ENCODE peak calls at places on chromosomes 7 and 10, in seven cellular contexts. H is MM.1S; V is BE2C; J is tibial artery; O is heart right ventricle; M is non-pigmented ciliary epithelial cell; T is CD8-positive, alpha-beta T cell. R is an unnamed sample.

GRCh38 chr10:86953747-86954680 is 3.4 kb downstream of the MMRN2 start:
- DNase-seq in H (no peak), V (no peak), J (peak; percentile 75), O (peak; percentile 73), M (no peak), T (no peak), R (peak; percentile 34)

GRCh38 chr10:52128056-52128683 is 185.9 kb upstream of the DKK1 start:
- DNase-seq in H (no peak), V (no peak), J (no peak), O (no peak), M (no peak), T (no peak), R (no peak)

GRCh38 chr10:67790534-67791408 is 47.2 kb downstream of the DNAJC12 start:
- DNase-seq in H (no peak), V (no peak), J (no peak), O (no peak), M (no peak), T (no peak), R (no peak)

GRCh38 chr7:142669074-142669654 is 80.1 kb upstream of the PRSS1 start:
- DNase-seq in H (peak; percentile 72), V (no peak), J (no peak), O (no peak), M (no peak), T (no peak), R (no peak)

GRCh38 chr10:102300289-102300843 is 55.0 kb downstream of the GBF1 start:
- DNase-seq in H (peak; percentile 30), V (no peak), J (no peak), O (no peak), M (peak; percentile 71), T (no peak), R (no peak)

GRCh38 chr7:135079068-135079467 is 68.8 kb upstream of the TMEM140 start:
- DNase-seq in H (no peak), V (no peak), J (no peak), O (no peak), M (no peak), T (no peak), R (no peak)

GRCh38 chr10:18104223-18104872 is 35.9 kb upstream of the CACNB2 start:
- DNase-seq in H (peak; percentile 28), V (peak; percentile 64), J (peak; percentile 71), O (peak; percentile 30), M (no peak), T (peak; percentile 14), R (peak; percentile 35)

GRCh38 chr10:84196941-84197340 is 2.6 kb downstream of the CDHR1 start:
- DNase-seq in H (no peak), V (no peak), J (no peak), O (peak; percentile 49), M (no peak), T (no peak), R (no peak)

GRCh38 chr10:49620286-49620810 is 6.5 kb downstream of the CHAT start:
- DNase-seq in H (no peak), V (no peak), J (no peak), O (no peak), M (no peak), T (no peak), R (no peak)

GRCh38 chr10:112926906-112927688 is 22.9 kb upstream of the TCF7L2 start:
- DNase-seq in H (no peak), V (no peak), J (no peak), O (no peak), M (no peak), T (no peak), R (no peak)

GRCh38 chr10:78991187-78991586 is 77.6 kb upstream of the ZMIZ1 start:
- DNase-seq in H (no peak), V (no peak), J (no peak), O (no peak), M (no peak), T (no peak), R (no peak)

GRCh38 chr7:124411796-124412195 is 353.8 kb downstream of the GPR37 start:
- DNase-seq in H (peak; percentile 86), V (no peak), J (no peak), O (peak; percentile 5), M (no peak), T (no peak), R (no peak)

GRCh38 chr7:151852486-151853396 is 24.2 kb downstream of the PRKAG2 start:
- DNase-seq in H (no peak), V (no peak), J (no peak), O (no peak), M (no peak), T (no peak), R (no peak)

GRCh38 chr7:151039850-151040548 is 8.3 kb upstream of the ASIC3 start:
- DNase-seq in H (no peak), V (peak; percentile 66), J (no peak), O (no peak), M (no peak), T (no peak), R (no peak)